ENCODE peak calls at places on chromosomes 11 and 22, in seven cellular contexts. One of them, this sample, is unnamed.

GRCh38 chr22:31210830-31211503 is 1.1 kb upstream of the LIMK2 start:
- DNase-seq in fibroblast of lung: no peak
- DNase-seq in RPMI7951: no peak
- DNase-seq in stimulated activated CD8-positive, alpha-beta memory T cell treated with anti-CD3 and anti-CD28 coated beads, Interleukin-4, amount 100 ng/mL, for 1 hour: no peak
- DNase-seq in activated CD4-positive, CD25-positive, alpha-beta regulatory T cell: no peak
- DNase-seq in HT1080: no peak
- DNase-seq in fibroblast of the aortic adventitia: no peak
- DNase-seq in this sample: no peak

GRCh38 chr11:71199226-71199815 is 53.1 kb downstream of the SHANK2 start:
- DNase-seq in fibroblast of lung: no peak
- DNase-seq in RPMI7951: no peak
- DNase-seq in stimulated activated CD8-positive, alpha-beta memory T cell treated with anti-CD3 and anti-CD28 coated beads, Interleukin-4, amount 100 ng/mL, for 1 hour: no peak
- DNase-seq in activated CD4-positive, CD25-positive, alpha-beta regulatory T cell: no peak
- DNase-seq in HT1080: no peak
- DNase-seq in fibroblast of the aortic adventitia: no peak
- DNase-seq in this sample: no peak

GRCh38 chr11:79201637-79202347 is 239.0 kb downstream of the TENM4 start:
- DNase-seq in fibroblast of lung: no peak
- DNase-seq in RPMI7951: peak; percentile 48
- DNase-seq in stimulated activated CD8-positive, alpha-beta memory T cell treated with anti-CD3 and anti-CD28 coated beads, Interleukin-4, amount 100 ng/mL, for 1 hour: no peak
- DNase-seq in activated CD4-positive, CD25-positive, alpha-beta regulatory T cell: no peak
- DNase-seq in HT1080: peak; percentile 63
- DNase-seq in fibroblast of the aortic adventitia: no peak
- DNase-seq in this sample: peak; percentile 58

GRCh38 chr22:39577361-39577760 is 6.8 kb downstream of the CACNA1I start:
- DNase-seq in fibroblast of lung: no peak
- DNase-seq in RPMI7951: no peak
- DNase-seq in stimulated activated CD8-positive, alpha-beta memory T cell treated with anti-CD3 and anti-CD28 coated beads, Interleukin-4, amount 100 ng/mL, for 1 hour: no peak
- DNase-seq in activated CD4-positive, CD25-positive, alpha-beta regulatory T cell: no peak
- DNase-seq in HT1080: no peak
- DNase-seq in fibroblast of the aortic adventitia: no peak
- DNase-seq in this sample: no peak

GRCh38 chr11:86537541-86538222 is 134.7 kb downstream of the ME3 start:
- DNase-seq in fibroblast of lung: no peak
- DNase-seq in RPMI7951: peak; percentile 38
- DNase-seq in stimulated activated CD8-positive, alpha-beta memory T cell treated with anti-CD3 and anti-CD28 coated beads, Interleukin-4, amount 100 ng/mL, for 1 hour: no peak
- DNase-seq in activated CD4-positive, CD25-positive, alpha-beta regulatory T cell: no peak
- DNase-seq in HT1080: peak; percentile 44
- DNase-seq in fibroblast of the aortic adventitia: peak; percentile 20
- DNase-seq in this sample: no peak

GRCh38 chr22:38981005-38981658 is 1.0 kb upstream of the APOBEC3B start:
- DNase-seq in fibroblast of lung: peak; percentile 68
- DNase-seq in RPMI7951: peak; percentile 10
- DNase-seq in stimulated activated CD8-positive, alpha-beta memory T cell treated with anti-CD3 and anti-CD28 coated beads, Interleukin-4, amount 100 ng/mL, for 1 hour: no peak
- DNase-seq in activated CD4-positive, CD25-positive, alpha-beta regulatory T cell: no peak
- DNase-seq in HT1080: no peak
- DNase-seq in fibroblast of the aortic adventitia: peak; percentile 27
- DNase-seq in this sample: peak; percentile 34

GRCh38 chr11:115501895-115502589 is 2.2 kb downstream of the CADM1 start:
- DNase-seq in fibroblast of lung: peak; percentile 53
- DNase-seq in RPMI7951: peak; percentile 47
- DNase-seq in stimulated activated CD8-positive, alpha-beta memory T cell treated with anti-CD3 and anti-CD28 coated beads, Interleukin-4, amount 100 ng/mL, for 1 hour: no peak
- DNase-seq in activated CD4-positive, CD25-positive, alpha-beta regulatory T cell: no peak
- DNase-seq in HT1080: no peak
- DNase-seq in fibroblast of the aortic adventitia: no peak
- DNase-seq in this sample: peak; percentile 20

GRCh38 chr22:35581023-35581413 is 36.1 kb downstream of the MB start:
- DNase-seq in fibroblast of lung: no peak
- DNase-seq in RPMI7951: no peak
- DNase-seq in stimulated activated CD8-positive, alpha-beta memory T cell treated with anti-CD3 and anti-CD28 coated beads, Interleukin-4, amount 100 ng/mL, for 1 hour: no peak
- DNase-seq in activated CD4-positive, CD25-positive, alpha-beta regulatory T cell: no peak
- DNase-seq in HT1080: no peak
- DNase-seq in fibroblast of the aortic adventitia: no peak
- DNase-seq in this sample: no peak

GRCh38 chr11:108654994-108655631 is 9.8 kb upstream of the DDX10 start:
- DNase-seq in fibroblast of lung: peak; percentile 43
- DNase-seq in RPMI7951: peak; percentile 55
- DNase-seq in stimulated activated CD8-positive, alpha-beta memory T cell treated with anti-CD3 and anti-CD28 coated beads, Interleukin-4, amount 100 ng/mL, for 1 hour: no peak
- DNase-seq in activated CD4-positive, CD25-positive, alpha-beta regulatory T cell: no peak
- DNase-seq in HT1080: peak; percentile 47
- DNase-seq in fibroblast of the aortic adventitia: peak; percentile 70
- DNase-seq in this sample: peak; percentile 67

GRCh38 chr11:74749127-74749964 is 697 bp downstream of the RNF169 start:
- DNase-seq in fibroblast of lung: peak; percentile 53
- DNase-seq in RPMI7951: peak; percentile 50
- DNase-seq in stimulated activated CD8-positive, alpha-beta memory T cell treated with anti-CD3 and anti-CD28 coated beads, Interleukin-4, amount 100 ng/mL, for 1 hour: peak; percentile 20
- DNase-seq in activated CD4-positive, CD25-positive, alpha-beta regulatory T cell: no peak
- DNase-seq in HT1080: peak; percentile 64
- DNase-seq in fibroblast of the aortic adventitia: peak; percentile 41
- DNase-seq in this sample: peak; percentile 54

GRCh38 chr11:76010051-76010450 is 195.0 kb downstream of the UVRAG start:
- DNase-seq in fibroblast of lung: no peak
- DNase-seq in RPMI7951: no peak
- DNase-seq in stimulated activated CD8-positive, alpha-beta memory T cell treated with anti-CD3 and anti-CD28 coated beads, Interleukin-4, amount 100 ng/mL, for 1 hour: no peak
- DNase-seq in activated CD4-positive, CD25-positive, alpha-beta regulatory T cell: no peak
- DNase-seq in HT1080: no peak
- DNase-seq in fibroblast of the aortic adventitia: no peak
- DNase-seq in this sample: no peak

GRCh38 chr11:120001161-120002135 is 136.5 kb downstream of the TRIM29 start:
- DNase-seq in fibroblast of lung: no peak
- DNase-seq in RPMI7951: no peak
- DNase-seq in stimulated activated CD8-positive, alpha-beta memory T cell treated with anti-CD3 and anti-CD28 coated beads, Interleukin-4, amount 100 ng/mL, for 1 hour: no peak
- DNase-seq in activated CD4-positive, CD25-positive, alpha-beta regulatory T cell: no peak
- DNase-seq in HT1080: no peak
- DNase-seq in fibroblast of the aortic adventitia: no peak
- DNase-seq in this sample: no peak

GRCh38 chr11:69896250-69896649 is 77.0 kb upstream of the FGF3 start:
- DNase-seq in fibroblast of lung: peak; percentile 55
- DNase-seq in RPMI7951: peak; percentile 66
- DNase-seq in stimulated activated CD8-positive, alpha-beta memory T cell treated with anti-CD3 and anti-CD28 coated beads, Interleukin-4, amount 100 ng/mL, for 1 hour: no peak
- DNase-seq in activated CD4-positive, CD25-positive, alpha-beta regulatory T cell: no peak
- DNase-seq in HT1080: no peak
- DNase-seq in fibroblast of the aortic adventitia: peak; percentile 58
- DNase-seq in this sample: peak; percentile 40

GRCh38 chr11:15073361-15074205 is at the start of gene CALCB:
- DNase-seq in fibroblast of lung: peak; percentile 19
- DNase-seq in RPMI7951: no peak
- DNase-seq in stimulated activated CD8-positive, alpha-beta memory T cell treated with anti-CD3 and anti-CD28 coated beads, Interleukin-4, amount 100 ng/mL, for 1 hour: no peak
- DNase-seq in activated CD4-positive, CD25-positive, alpha-beta regulatory T cell: no peak
- DNase-seq in HT1080: no peak
- DNase-seq in fibroblast of the aortic adventitia: peak; percentile 17
- DNase-seq in this sample: no peak

GRCh38 chr11:26549176-26549575 is 22.9 kb downstream of the MUC15 start:
- DNase-seq in fibroblast of lung: no peak
- DNase-seq in RPMI7951: no peak
- DNase-seq in stimulated activated CD8-positive, alpha-beta memory T cell treated with anti-CD3 and anti-CD28 coated beads, Interleukin-4, amount 100 ng/mL, for 1 hour: no peak
- DNase-seq in activated CD4-positive, CD25-positive, alpha-beta regulatory T cell: no peak
- DNase-seq in HT1080: no peak
- DNase-seq in fibroblast of the aortic adventitia: no peak
- DNase-seq in this sample: no peak

GRCh38 chr11:118162846-118163245 is 10.2 kb upstream of the SCN4B start:
- DNase-seq in fibroblast of lung: no peak
- DNase-seq in RPMI7951: no peak
- DNase-seq in stimulated activated CD8-positive, alpha-beta memory T cell treated with anti-CD3 and anti-CD28 coated beads, Interleukin-4, amount 100 ng/mL, for 1 hour: no peak
- DNase-seq in activated CD4-positive, CD25-positive, alpha-beta regulatory T cell: no peak
- DNase-seq in HT1080: no peak
- DNase-seq in fibroblast of the aortic adventitia: no peak
- DNase-seq in this sample: no peak

GRCh38 chr11:2916892-2917645 is 12.2 kb downstream of the PHLDA2 start:
- DNase-seq in fibroblast of lung: no peak
- DNase-seq in RPMI7951: no peak
- DNase-seq in stimulated activated CD8-positive, alpha-beta memory T cell treated with anti-CD3 and anti-CD28 coated beads, Interleukin-4, amount 100 ng/mL, for 1 hour: no peak
- DNase-seq in activated CD4-positive, CD25-positive, alpha-beta regulatory T cell: no peak
- DNase-seq in HT1080: no peak
- DNase-seq in fibroblast of the aortic adventitia: no peak
- DNase-seq in this sample: no peak

GRCh38 chr11:93850585-93851018 is at the start of gene VSTM5:
- DNase-seq in fibroblast of lung: no peak
- DNase-seq in RPMI7951: no peak
- DNase-seq in stimulated activated CD8-positive, alpha-beta memory T cell treated with anti-CD3 and anti-CD28 coated beads, Interleukin-4, amount 100 ng/mL, for 1 hour: no peak
- DNase-seq in activated CD4-positive, CD25-positive, alpha-beta regulatory T cell: no peak
- DNase-seq in HT1080: no peak
- DNase-seq in fibroblast of the aortic adventitia: no peak
- DNase-seq in this sample: no peak

GRCh38 chr11:77705195-77705876 is 67.7 kb upstream of the CLNS1A start:
- DNase-seq in fibroblast of lung: peak; percentile 84
- DNase-seq in RPMI7951: peak; percentile 61
- DNase-seq in stimulated activated CD8-positive, alpha-beta memory T cell treated with anti-CD3 and anti-CD28 coated beads, Interleukin-4, amount 100 ng/mL, for 1 hour: no peak
- DNase-seq in activated CD4-positive, CD25-positive, alpha-beta regulatory T cell: no peak
- DNase-seq in HT1080: peak; percentile 88
- DNase-seq in fibroblast of the aortic adventitia: peak; percentile 22
- DNase-seq in this sample: peak; percentile 83

GRCh38 chr22:32103648-32104326 is 55.3 kb downstream of the C22orf42 start:
- DNase-seq in fibroblast of lung: no peak
- DNase-seq in RPMI7951: peak; percentile 40
- DNase-seq in stimulated activated CD8-positive, alpha-beta memory T cell treated with anti-CD3 and anti-CD28 coated beads, Interleukin-4, amount 100 ng/mL, for 1 hour: no peak
- DNase-seq in activated CD4-positive, CD25-positive, alpha-beta regulatory T cell: no peak
- DNase-seq in HT1080: peak; percentile 3
- DNase-seq in fibroblast of the aortic adventitia: peak; percentile 16
- DNase-seq in this sample: no peak

GRCh38 chr11:124586247-124586860 is 16.6 kb downstream of the OR8A1 start:
- DNase-seq in fibroblast of lung: peak; percentile 32
- DNase-seq in RPMI7951: peak; percentile 55
- DNase-seq in stimulated activated CD8-positive, alpha-beta memory T cell treated with anti-CD3 and anti-CD28 coated beads, Interleukin-4, amount 100 ng/mL, for 1 hour: no peak
- DNase-seq in activated CD4-positive, CD25-positive, alpha-beta regulatory T cell: no peak
- DNase-seq in HT1080: peak; percentile 50
- DNase-seq in fibroblast of the aortic adventitia: peak; percentile 67
- DNase-seq in this sample: peak; percentile 58

GRCh38 chr22:26321469-26321913 is 107.6 kb upstream of the ASPHD2 start:
- DNase-seq in fibroblast of lung: peak; percentile 87
- DNase-seq in RPMI7951: peak; percentile 84
- DNase-seq in stimulated activated CD8-positive, alpha-beta memory T cell treated with anti-CD3 and anti-CD28 coated beads, Interleukin-4, amount 100 ng/mL, for 1 hour: no peak
- DNase-seq in activated CD4-positive, CD25-positive, alpha-beta regulatory T cell: no peak
- DNase-seq in HT1080: peak; percentile 51
- DNase-seq in fibroblast of the aortic adventitia: peak; percentile 36
- DNase-seq in this sample: peak; percentile 87

GRCh38 chr11:76768091-76769047 is 14.8 kb upstream of the TSKU start:
- DNase-seq in fibroblast of lung: peak; percentile 36
- DNase-seq in RPMI7951: peak; percentile 70
- DNase-seq in stimulated activated CD8-positive, alpha-beta memory T cell treated with anti-CD3 and anti-CD28 coated beads, Interleukin-4, amount 100 ng/mL, for 1 hour: no peak
- DNase-seq in activated CD4-positive, CD25-positive, alpha-beta regulatory T cell: no peak
- DNase-seq in HT1080: peak; percentile 28
- DNase-seq in fibroblast of the aortic adventitia: peak; percentile 53
- DNase-seq in this sample: peak; percentile 54

GRCh38 chr22:49550766-49551362 is 276.8 kb downstream of the BRD1 start:
- DNase-seq in fibroblast of lung: no peak
- DNase-seq in RPMI7951: no peak
- DNase-seq in stimulated activated CD8-positive, alpha-beta memory T cell treated with anti-CD3 and anti-CD28 coated beads, Interleukin-4, amount 100 ng/mL, for 1 hour: no peak
- DNase-seq in activated CD4-positive, CD25-positive, alpha-beta regulatory T cell: no peak
- DNase-seq in HT1080: no peak
- DNase-seq in fibroblast of the aortic adventitia: no peak
- DNase-seq in this sample: no peak

GRCh38 chr11:3087821-3088800 is 30.9 kb upstream of the CARS1 start:
- DNase-seq in fibroblast of lung: peak; percentile 18
- DNase-seq in RPMI7951: peak; percentile 78
- DNase-seq in stimulated activated CD8-positive, alpha-beta memory T cell treated with anti-CD3 and anti-CD28 coated beads, Interleukin-4, amount 100 ng/mL, for 1 hour: no peak
- DNase-seq in activated CD4-positive, CD25-positive, alpha-beta regulatory T cell: no peak
- DNase-seq in HT1080: peak; percentile 72
- DNase-seq in fibroblast of the aortic adventitia: no peak
- DNase-seq in this sample: peak; percentile 92

GRCh38 chr11:118893662-118894061 is 10.0 kb downstream of the CXCR5 start:
- DNase-seq in fibroblast of lung: no peak
- DNase-seq in RPMI7951: no peak
- DNase-seq in stimulated activated CD8-positive, alpha-beta memory T cell treated with anti-CD3 and anti-CD28 coated beads, Interleukin-4, amount 100 ng/mL, for 1 hour: no peak
- DNase-seq in activated CD4-positive, CD25-positive, alpha-beta regulatory T cell: no peak
- DNase-seq in HT1080: no peak
- DNase-seq in fibroblast of the aortic adventitia: no peak
- DNase-seq in this sample: no peak

GRCh38 chr22:20298803-20299735 is 20.8 kb downstream of the DGCR6L start:
- DNase-seq in fibroblast of lung: peak; percentile 76
- DNase-seq in RPMI7951: peak; percentile 72
- DNase-seq in stimulated activated CD8-positive, alpha-beta memory T cell treated with anti-CD3 and anti-CD28 coated beads, Interleukin-4, amount 100 ng/mL, for 1 hour: peak; percentile 84
- DNase-seq in activated CD4-positive, CD25-positive, alpha-beta regulatory T cell: peak; percentile 76
- DNase-seq in HT1080: peak; percentile 63
- DNase-seq in fibroblast of the aortic adventitia: peak; percentile 58
- DNase-seq in this sample: peak; percentile 52

GRCh38 chr11:104339383-104339831 is 175.5 kb upstream of the PDGFD start:
- DNase-seq in fibroblast of lung: no peak
- DNase-seq in RPMI7951: no peak
- DNase-seq in stimulated activated CD8-positive, alpha-beta memory T cell treated with anti-CD3 and anti-CD28 coated beads, Interleukin-4, amount 100 ng/mL, for 1 hour: no peak
- DNase-seq in activated CD4-positive, CD25-positive, alpha-beta regulatory T cell: no peak
- DNase-seq in HT1080: no peak
- DNase-seq in fibroblast of the aortic adventitia: no peak
- DNase-seq in this sample: no peak

GRCh38 chr11:2777871-2778629 is 78.3 kb upstream of the KCNQ1OT1 start:
- DNase-seq in fibroblast of lung: no peak
- DNase-seq in RPMI7951: no peak
- DNase-seq in stimulated activated CD8-positive, alpha-beta memory T cell treated with anti-CD3 and anti-CD28 coated beads, Interleukin-4, amount 100 ng/mL, for 1 hour: no peak
- DNase-seq in activated CD4-positive, CD25-positive, alpha-beta regulatory T cell: no peak
- DNase-seq in HT1080: no peak
- DNase-seq in fibroblast of the aortic adventitia: no peak
- DNase-seq in this sample: no peak

GRCh38 chr11:57277845-57278720 is 41.0 kb upstream of the APLNR start:
- DNase-seq in fibroblast of lung: peak; percentile 60
- DNase-seq in RPMI7951: peak; percentile 73
- DNase-seq in stimulated activated CD8-positive, alpha-beta memory T cell treated with anti-CD3 and anti-CD28 coated beads, Interleukin-4, amount 100 ng/mL, for 1 hour: no peak
- DNase-seq in activated CD4-positive, CD25-positive, alpha-beta regulatory T cell: no peak
- DNase-seq in HT1080: peak; percentile 72
- DNase-seq in fibroblast of the aortic adventitia: peak; percentile 87
- DNase-seq in this sample: peak; percentile 70

GRCh38 chr22:20509344-20510047 is 2.1 kb downstream of the MED15 start:
- DNase-seq in fibroblast of lung: peak; percentile 95
- DNase-seq in RPMI7951: peak; percentile 93
- DNase-seq in stimulated activated CD8-positive, alpha-beta memory T cell treated with anti-CD3 and anti-CD28 coated beads, Interleukin-4, amount 100 ng/mL, for 1 hour: no peak
- DNase-seq in activated CD4-positive, CD25-positive, alpha-beta regulatory T cell: peak; percentile 14
- DNase-seq in HT1080: peak; percentile 91
- DNase-seq in fibroblast of the aortic adventitia: peak; percentile 94
- DNase-seq in this sample: peak; percentile 94

GRCh38 chr11:2071748-2072385 is 67.3 kb downstream of the IGF2 start:
- DNase-seq in fibroblast of lung: no peak
- DNase-seq in RPMI7951: no peak
- DNase-seq in stimulated activated CD8-positive, alpha-beta memory T cell treated with anti-CD3 and anti-CD28 coated beads, Interleukin-4, amount 100 ng/mL, for 1 hour: no peak
- DNase-seq in activated CD4-positive, CD25-positive, alpha-beta regulatory T cell: no peak
- DNase-seq in HT1080: no peak
- DNase-seq in fibroblast of the aortic adventitia: no peak
- DNase-seq in this sample: no peak

GRCh38 chr11:64767344-64768299 is 7.8 kb upstream of the PYGM start:
- DNase-seq in fibroblast of lung: peak; percentile 54
- DNase-seq in RPMI7951: peak; percentile 52
- DNase-seq in stimulated activated CD8-positive, alpha-beta memory T cell treated with anti-CD3 and anti-CD28 coated beads, Interleukin-4, amount 100 ng/mL, for 1 hour: peak; percentile 66
- DNase-seq in activated CD4-positive, CD25-positive, alpha-beta regulatory T cell: peak; percentile 77
- DNase-seq in HT1080: peak; percentile 43
- DNase-seq in fibroblast of the aortic adventitia: peak; percentile 73
- DNase-seq in this sample: peak; percentile 48

GRCh38 chr22:30869996-30870395 is 98.6 kb downstream of the MORC2 start:
- DNase-seq in fibroblast of lung: no peak
- DNase-seq in RPMI7951: no peak
- DNase-seq in stimulated activated CD8-positive, alpha-beta memory T cell treated with anti-CD3 and anti-CD28 coated beads, Interleukin-4, amount 100 ng/mL, for 1 hour: no peak
- DNase-seq in activated CD4-positive, CD25-positive, alpha-beta regulatory T cell: no peak
- DNase-seq in HT1080: no peak
- DNase-seq in fibroblast of the aortic adventitia: no peak
- DNase-seq in this sample: no peak

GRCh38 chr22:37782340-37783168 is 25.2 kb upstream of the GCAT start:
- DNase-seq in fibroblast of lung: peak; percentile 47
- DNase-seq in RPMI7951: peak; percentile 97
- DNase-seq in stimulated activated CD8-positive, alpha-beta memory T cell treated with anti-CD3 and anti-CD28 coated beads, Interleukin-4, amount 100 ng/mL, for 1 hour: no peak
- DNase-seq in activated CD4-positive, CD25-positive, alpha-beta regulatory T cell: no peak
- DNase-seq in HT1080: peak; percentile 81
- DNase-seq in fibroblast of the aortic adventitia: no peak
- DNase-seq in this sample: peak; percentile 95

GRCh38 chr11:44633641-44634040 is 68.2 kb downstream of the CD82 start:
- DNase-seq in fibroblast of lung: no peak
- DNase-seq in RPMI7951: no peak
- DNase-seq in stimulated activated CD8-positive, alpha-beta memory T cell treated with anti-CD3 and anti-CD28 coated beads, Interleukin-4, amount 100 ng/mL, for 1 hour: no peak
- DNase-seq in activated CD4-positive, CD25-positive, alpha-beta regulatory T cell: no peak
- DNase-seq in HT1080: no peak
- DNase-seq in fibroblast of the aortic adventitia: no peak
- DNase-seq in this sample: no peak

GRCh38 chr22:30422481-30423295 is 2.9 kb upstream of the MTFP1 start:
- DNase-seq in fibroblast of lung: peak; percentile 98
- DNase-seq in RPMI7951: peak; percentile 95
- DNase-seq in stimulated activated CD8-positive, alpha-beta memory T cell treated with anti-CD3 and anti-CD28 coated beads, Interleukin-4, amount 100 ng/mL, for 1 hour: no peak
- DNase-seq in activated CD4-positive, CD25-positive, alpha-beta regulatory T cell: no peak
- DNase-seq in HT1080: peak; percentile 92
- DNase-seq in fibroblast of the aortic adventitia: peak; percentile 91
- DNase-seq in this sample: peak; percentile 97

This sample was measured in M059J.